ENCODE peak calls at places on chromosomes 13 and 19, in seven cellular contexts. M, H, J, O, C, A and L are unnamed samples.

GRCh38 chr19:50831026-50831396 is 2.4 kb downstream of the KLK15 start:
- DNase-seq in H (no peak), J (no peak), O (no peak), A (no peak), M (no peak), C (no peak), L (no peak)

GRCh38 chr13:36862722-36863121 is 43.7 kb downstream of the RFXAP start:
- DNase-seq in H (no peak), A (no peak), M (no peak), J (no peak), O (no peak), C (no peak), L (no peak)

GRCh38 chr13:20573636-20574035 is 6.7 kb downstream of the IFT88 start:
- DNase-seq in M (no peak), C (no peak), O (no peak), J (no peak), A (no peak), H (no peak), L (no peak)

GRCh38 chr13:111262281-111262680 is 58.2 kb upstream of the TEX29 start:
- DNase-seq in M (no peak), A (no peak), H (no peak), C (no peak), J (no peak), O (no peak), L (no peak)

GRCh38 chr19:7831452-7831851 is 1.4 kb downstream of the EVI5L start:
- DNase-seq in H (no peak), A (no peak), O (peak), J (peak), C (no peak), M (peak), L (no peak)

GRCh38 chr13:101785858-101786257 is 333.4 kb downstream of the ITGBL1 start:
- DNase-seq in H (peak), C (peak), J (peak), O (peak), M (peak), A (peak), L (no peak)

GRCh38 chr19:55083004-55083850 is 7.6 kb downstream of the EPS8L1 start:
- DNase-seq in M (no peak), O (no peak), A (no peak), C (no peak), H (no peak), J (no peak), L (no peak)

GRCh38 chr13:113928701-113929627 is 44.9 kb downstream of the C13orf46 start:
- DNase-seq in A (peak), M (no peak), C (peak), O (no peak), H (peak), J (peak), L (peak)

GRCh38 chr19:17184381-17184841 is 30.7 kb upstream of the USE1 start:
- DNase-seq in C (no peak), A (no peak), J (no peak), H (no peak), O (no peak), M (no peak), L (no peak)

GRCh38 chr19:47110521-47111080 is 3.0 kb downstream of the ZC3H4 start:
- DNase-seq in A (no peak), C (no peak), O (no peak), H (no peak), M (peak), J (no peak), L (no peak)

GRCh38 chr13:93965587-93965986 is 513.9 kb downstream of the DCT start:
- DNase-seq in O (no peak), H (no peak), M (no peak), A (no peak), C (no peak), J (no peak), L (no peak)

GRCh38 chr13:60836821-60837220 is 439.8 kb downstream of the TDRD3 start:
- DNase-seq in H (no peak), J (no peak), A (no peak), M (no peak), C (no peak), O (no peak), L (no peak)

GRCh38 chr19:35352448-35353304 is 5.0 kb downstream of the FFAR1 start:
- DNase-seq in C (peak), M (peak), J (peak), H (peak), O (peak), A (peak), L (peak)

GRCh38 chr13:33353646-33354045 is 68.1 kb upstream of the STARD13 start:
- DNase-seq in O (no peak), C (no peak), A (no peak), J (no peak), H (no peak), M (no peak), L (no peak)

GRCh38 chr13:90997951-90998350 is 349.5 kb upstream of the MIR17HG start:
- DNase-seq in C (no peak), O (no peak), J (no peak), M (no peak), H (no peak), A (no peak), L (no peak)

GRCh38 chr19:18091217-18091608 is 4.5 kb upstream of the IL12RB1 start:
- DNase-seq in J (no peak), A (peak), M (no peak), O (no peak), H (peak), C (no peak), L (peak)

GRCh38 chr19:18883530-18884304 is 12.2 kb downstream of the CERS1 start:
- DNase-seq in J (no peak), C (no peak), O (no peak), A (no peak), H (no peak), M (no peak), L (no peak)

GRCh38 chr13:107250626-107251025 is 682.7 kb upstream of the ARGLU1 start:
- DNase-seq in J (no peak), C (no peak), O (no peak), M (no peak), H (no peak), A (no peak), L (no peak)

GRCh38 chr13:99659234-99659633 is 158.0 kb downstream of the TM9SF2 start:
- DNase-seq in A (no peak), O (peak), J (no peak), M (peak), C (no peak), H (no peak), L (no peak)

GRCh38 chr19:55041627-55042343 is 3.7 kb upstream of the GP6 start:
- DNase-seq in O (no peak), M (no peak), J (no peak), C (no peak), H (no peak), A (no peak), L (no peak)

GRCh38 chr13:65339236-65339635 is 1890.9 kb downstream of the PCDH9 start:
- DNase-seq in H (no peak), M (no peak), A (no peak), J (no peak), O (no peak), C (no peak), L (no peak)

GRCh38 chr13:19967619-19968018 is 9.1 kb downstream of the ZMYM2 start:
- DNase-seq in C (no peak), A (no peak), O (no peak), H (no peak), M (no peak), J (no peak), L (no peak)

GRCh38 chr13:91314888-91315287 is 32.6 kb upstream of the MIR17HG start:
- DNase-seq in H (no peak), C (no peak), J (no peak), M (no peak), O (no peak), A (no peak), L (no peak)

GRCh38 chr19:40982594-40983101 is 8.4 kb upstream of the CYP2B6 start:
- DNase-seq in A (no peak), H (no peak), C (no peak), M (no peak), O (no peak), J (no peak), L (no peak)

GRCh38 chr13:97855570-97855970 is 97.9 kb upstream of the IPO5 start:
- DNase-seq in M (peak), C (peak), H (no peak), A (no peak), J (peak), O (peak), L (no peak)

GRCh38 chr13:33017410-33017929 is 1.2 kb downstream of the KL start:
- DNase-seq in O (peak), M (peak), A (peak), C (peak), H (peak), J (peak), L (peak)

GRCh38 chr19:42111811-42112210 is 20.4 kb downstream of the POU2F2 start:
- DNase-seq in H (no peak), O (no peak), A (no peak), J (no peak), M (no peak), C (no peak), L (no peak)

GRCh38 chr13:49610176-49610575 is 18.1 kb upstream of the ARL11 start:
- DNase-seq in C (no peak), M (no peak), O (peak), H (no peak), A (no peak), J (no peak), L (no peak)

GRCh38 chr13:37531054-37531453 is 67.5 kb downstream of the POSTN start:
- DNase-seq in H (no peak), J (peak), M (no peak), A (no peak), O (no peak), C (no peak), L (no peak)

GRCh38 chr13:49443327-49443688 is 556 bp downstream of the CAB39L start:
- DNase-seq in A (no peak), H (no peak), J (peak), C (no peak), M (peak), O (peak), L (no peak)

GRCh38 chr13:95494082-95494681 is 58.3 kb upstream of the CLDN10 start:
- DNase-seq in O (peak), A (no peak), C (no peak), M (peak), H (no peak), J (peak), L (no peak)

GRCh38 chr19:20179946-20180345 is 12.9 kb downstream of the ZNF486 start:
- DNase-seq in M (no peak), J (no peak), O (no peak), C (no peak), H (no peak), A (no peak), L (no peak)

GRCh38 chr13:24267801-24268200 is 41.6 kb upstream of the C1QTNF9 start:
- DNase-seq in A (no peak), O (no peak), M (no peak), H (no peak), C (no peak), J (no peak), L (peak)

DNA sequence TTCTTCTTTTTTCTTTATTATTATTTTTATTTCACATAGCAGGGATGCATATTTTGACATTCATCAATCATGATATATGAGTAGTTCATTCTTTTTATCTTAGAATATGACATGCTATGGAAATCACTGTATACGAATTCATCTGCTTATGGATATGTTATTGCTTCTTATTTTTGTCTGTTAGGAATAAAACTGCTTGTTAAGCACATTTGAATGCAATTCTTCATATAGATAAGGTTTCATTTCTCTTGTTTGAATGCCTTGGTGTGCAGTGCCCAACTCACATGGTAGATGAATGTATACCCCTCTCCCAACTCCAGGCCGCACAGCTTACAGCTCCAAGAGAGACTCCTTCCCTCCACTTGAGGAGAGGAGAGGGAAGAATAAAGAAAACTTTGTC is 11.3 kb downstream of the ZNF776 start:
- DNase-seq in O (no peak), A (no peak), H (no peak), M (no peak), J (no peak), C (no peak), L (no peak)
- TF ChIP-seq CTCF in O (no peak), A (no peak), H (no peak), M (no peak), J (no peak), C (no peak), L (no peak)

DNA sequence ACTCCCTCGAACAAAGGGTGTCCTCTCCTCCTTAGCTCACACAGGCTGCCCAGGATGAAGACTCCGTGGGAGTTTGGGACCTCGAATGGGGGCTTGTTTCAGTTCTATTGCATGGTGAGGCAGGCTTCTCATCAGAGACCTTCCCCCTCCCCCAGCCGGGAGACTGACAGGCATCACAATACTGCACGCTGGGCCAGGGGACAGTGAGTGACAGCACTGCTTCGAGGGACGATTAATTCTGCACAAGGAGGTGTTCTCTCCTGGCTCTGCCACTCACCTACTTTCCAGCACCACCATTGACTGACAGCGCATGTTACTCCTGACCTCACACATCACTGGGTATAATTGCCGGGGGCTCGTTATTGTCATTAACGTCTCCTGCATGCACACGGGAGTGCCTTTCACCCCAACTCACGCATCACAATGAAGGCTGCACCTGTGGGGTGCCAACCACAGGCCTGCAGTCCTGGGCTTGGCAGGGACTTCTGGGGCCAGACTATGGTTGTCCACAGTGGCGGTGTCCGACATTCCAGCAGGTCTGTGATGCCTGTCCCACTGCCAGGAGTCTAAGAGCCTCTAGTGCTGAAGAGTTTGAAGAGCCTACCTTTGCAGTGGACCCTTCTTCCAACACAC is 412.2 kb upstream of the TSHZ3 start:
- DNase-seq in H (no peak), M (peak), J (no peak), O (no peak), A (no peak), C (no peak), L (no peak)
- TF ChIP-seq CTCF in H (no peak), M (no peak), J (no peak), O (no peak), A (no peak), C (no peak), L (no peak)

GRCh38 chr13:39279077-39279476 is 240.8 kb downstream of the NHLRC3 start:
- DNase-seq in O (no peak), M (no peak), J (no peak), H (no peak), C (no peak), A (no peak), L (no peak)

GRCh38 chr13:39269411-39269810 is 231.2 kb downstream of the NHLRC3 start:
- DNase-seq in O (no peak), M (no peak), J (no peak), H (no peak), A (no peak), C (no peak), L (no peak)

GRCh38 chr13:39269004-39269403 is 230.7 kb downstream of the NHLRC3 start:
- DNase-seq in H (no peak), J (no peak), M (no peak), O (no peak), A (no peak), C (no peak), L (no peak)

GRCh38 chr13:39274926-39275325 is 236.7 kb downstream of the NHLRC3 start:
- DNase-seq in C (no peak), H (no peak), J (no peak), M (no peak), A (no peak), O (no peak), L (no peak)

GRCh38 chr13:39273953-39274352 is 235.7 kb downstream of the NHLRC3 start:
- DNase-seq in J (peak), M (peak), O (peak), H (no peak), C (no peak), A (no peak), L (no peak)
- TF ChIP-seq CTCF in J (no peak), M (peak), O (peak), H (peak), C (peak), A (peak), L (no peak)

GRCh38 chr13:43785681-43786471 is 896 bp downstream of the ENOX1 start:
- DNase-seq in M (peak), J (peak), C (peak), O (peak), A (peak), H (peak), L (peak)

GRCh38 chr13:43787518-43787891 is 733 bp upstream of the ENOX1 start:
- DNase-seq in C (no peak), J (no peak), M (peak), A (no peak), O (no peak), H (no peak), L (no peak)

GRCh38 chr13:43787998-43788397 is 1.2 kb upstream of the ENOX1 start:
- DNase-seq in J (peak), A (no peak), H (no peak), O (no peak), C (peak), M (peak), L (no peak)

GRCh38 chr13:43786472-43786765 is 353 bp downstream of the ENOX1 start:
- DNase-seq in C (no peak), H (no peak), O (no peak), A (no peak), J (no peak), M (no peak), L (no peak)

GRCh38 chr13:43786766-43787517 is at the start of gene ENOX1:
- DNase-seq in H (peak), C (peak), A (peak), M (peak), J (peak), O (peak), L (peak)
- TF ChIP-seq CTCF in H (peak), C (peak), A (peak), M (peak), J (peak), O (peak), L (no peak)

DNA sequence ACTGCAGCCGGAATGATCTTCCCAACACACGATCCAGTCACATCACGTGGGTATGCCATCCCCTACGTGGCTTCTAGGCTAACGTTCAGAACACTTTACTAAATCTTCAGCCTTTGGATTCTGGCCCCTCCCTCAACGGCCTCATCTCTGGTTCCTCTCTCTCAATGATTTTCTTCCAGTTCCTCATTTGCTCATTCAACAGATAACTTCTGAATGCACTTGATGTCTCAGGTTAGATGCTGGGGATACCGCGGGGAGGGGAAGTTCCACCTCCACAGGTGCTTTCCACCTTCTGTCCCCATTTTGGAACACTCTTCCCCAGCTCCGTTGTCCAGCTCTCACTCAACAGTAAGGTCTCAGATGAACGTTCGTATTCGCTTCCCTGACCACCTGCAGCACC is 66.1 kb downstream of the ATP7B start:
- DNase-seq in C (peak), M (no peak), O (no peak), J (no peak), A (no peak), H (no peak), L (no peak)
- TF ChIP-seq CTCF in C (no peak), M (no peak), O (no peak), J (no peak), A (no peak), H (no peak), L (no peak)